ENCODE peak calls at places on chromosomes 12 and 14, in six cellular contexts. V is lower lobe of right lung, B is pancreas, U is stomach, E is foreskin keratinocyte, Y is ovary. R is an unnamed sample.
A peak's percentile ranks its signal among the peaks of the same experiment; 100 is the strongest.

GRCh38 chr12:57193706-57194245 is 22.8 kb upstream of the NXPH4 start:
- DNase-seq in E (no peak), V (no peak), U (no peak), B (no peak), Y (no peak), R (no peak)

GRCh38 chr12:118980407-118981014 is 830 bp upstream of the SRRM4 start:
- DNase-seq in B (no peak), E (no peak), Y (no peak), U (no peak), V (no peak), R (no peak)

GRCh38 chr12:64707362-64707761 is 51.8 kb downstream of the GNS start:
- DNase-seq in V (no peak), B (no peak), U (no peak), E (peak; percentile 12), Y (no peak), R (no peak)

GRCh38 chr12:51382173-51382572 is 9.0 kb downstream of the GALNT6 start:
- DNase-seq in B (no peak), V (no peak), U (no peak), E (no peak), Y (no peak), R (no peak)

GRCh38 chr12:93895096-93895460 is 217.9 kb downstream of the CRADD start:
- DNase-seq in B (no peak), E (no peak), Y (no peak), V (no peak), U (no peak), R (no peak)

GRCh38 chr14:66288511-66288910 is 197.7 kb upstream of the CCDC196 start:
- DNase-seq in V (no peak), U (no peak), B (no peak), Y (no peak), E (peak; percentile 27), R (no peak)

GRCh38 chr14:23359167-23359626 is 5.8 kb downstream of the EFS start:
- DNase-seq in V (no peak), Y (no peak), B (no peak), U (no peak), E (no peak), R (no peak)

GRCh38 chr14:65000868-65001600 is 14.3 kb downstream of the FNTB start:
- DNase-seq in Y (no peak), U (no peak), B (no peak), E (no peak), V (no peak), R (no peak)

GRCh38 chr12:52043386-52044212 is 7.6 kb upstream of the NR4A1 start:
- DNase-seq in U (no peak), V (no peak), E (no peak), B (peak; percentile 73), Y (peak; percentile 66), R (no peak)

GRCh38 chr12:61920230-61920629 is 340.0 kb upstream of the USP15 start:
- DNase-seq in Y (no peak), U (no peak), B (no peak), V (no peak), E (no peak), R (no peak)

GRCh38 chr14:59305836-59306555 is 117.5 kb downstream of the DAAM1 start:
- DNase-seq in E (peak; percentile 54), U (no peak), B (no peak), V (no peak), Y (no peak), R (no peak)

GRCh38 chr12:53750812-53751335 is 905 bp downstream of the CISTR start:
- DNase-seq in U (no peak), B (peak; percentile 40), V (peak; percentile 57), Y (peak; percentile 48), E (no peak), R (peak; percentile 34)

GRCh38 chr12:102462803-102463499 is 17.4 kb downstream of the IGF1 start:
- DNase-seq in B (no peak), Y (no peak), U (no peak), E (no peak), V (no peak), R (no peak)

GRCh38 chr14:63745858-63746425 is 18.1 kb upstream of the SGPP1 start:
- DNase-seq in Y (no peak), U (no peak), B (no peak), V (peak; percentile 59), E (no peak), R (no peak)

GRCh38 chr12:85828576-85828975 is 7.6 kb downstream of the RASSF9 start:
- DNase-seq in E (no peak), Y (no peak), V (no peak), U (no peak), B (no peak), R (no peak)

GRCh38 chr12:55631743-55632142 is 4.9 kb upstream of the OR10P1 start:
- DNase-seq in V (no peak), Y (no peak), B (no peak), U (no peak), E (no peak), R (no peak)

GRCh38 chr14:63563370-63564026 is 20.3 kb upstream of the PPP2R5E start:
- DNase-seq in V (no peak), Y (no peak), B (no peak), U (no peak), E (peak; percentile 48), R (no peak)

GRCh38 chr12:65171073-65171472 is 1.7 kb downstream of the LEMD3 start:
- DNase-seq in B (no peak), Y (no peak), U (no peak), V (no peak), E (peak; percentile 10), R (no peak)

GRCh38 chr12:104465379-104465778 is 8.6 kb downstream of the CHST11 start:
- DNase-seq in B (no peak), E (no peak), Y (no peak), U (no peak), V (no peak), R (no peak)

GRCh38 chr12:48838048-48838447 is 13.9 kb downstream of the DDX23 start:
- DNase-seq in B (no peak), U (no peak), Y (no peak), V (no peak), E (no peak), R (no peak)

GRCh38 chr12:49055978-49056754 is 4.4 kb downstream of the KMT2D start:
- DNase-seq in B (peak; percentile 56), U (peak; percentile 56), Y (no peak), E (no peak), V (peak; percentile 74), R (peak; percentile 67)

GRCh38 chr12:6241495-6241894 is 41.3 kb downstream of the CD9 start:
- DNase-seq in B (peak; percentile 69), V (peak; percentile 84), U (peak; percentile 93), E (no peak), Y (no peak), R (peak; percentile 55)

GRCh38 chr12:110266980-110267620 is 13.9 kb upstream of the ATP2A2 start:
- DNase-seq in Y (peak; percentile 65), V (no peak), U (no peak), E (no peak), B (no peak), R (peak; percentile 44)

DNA sequence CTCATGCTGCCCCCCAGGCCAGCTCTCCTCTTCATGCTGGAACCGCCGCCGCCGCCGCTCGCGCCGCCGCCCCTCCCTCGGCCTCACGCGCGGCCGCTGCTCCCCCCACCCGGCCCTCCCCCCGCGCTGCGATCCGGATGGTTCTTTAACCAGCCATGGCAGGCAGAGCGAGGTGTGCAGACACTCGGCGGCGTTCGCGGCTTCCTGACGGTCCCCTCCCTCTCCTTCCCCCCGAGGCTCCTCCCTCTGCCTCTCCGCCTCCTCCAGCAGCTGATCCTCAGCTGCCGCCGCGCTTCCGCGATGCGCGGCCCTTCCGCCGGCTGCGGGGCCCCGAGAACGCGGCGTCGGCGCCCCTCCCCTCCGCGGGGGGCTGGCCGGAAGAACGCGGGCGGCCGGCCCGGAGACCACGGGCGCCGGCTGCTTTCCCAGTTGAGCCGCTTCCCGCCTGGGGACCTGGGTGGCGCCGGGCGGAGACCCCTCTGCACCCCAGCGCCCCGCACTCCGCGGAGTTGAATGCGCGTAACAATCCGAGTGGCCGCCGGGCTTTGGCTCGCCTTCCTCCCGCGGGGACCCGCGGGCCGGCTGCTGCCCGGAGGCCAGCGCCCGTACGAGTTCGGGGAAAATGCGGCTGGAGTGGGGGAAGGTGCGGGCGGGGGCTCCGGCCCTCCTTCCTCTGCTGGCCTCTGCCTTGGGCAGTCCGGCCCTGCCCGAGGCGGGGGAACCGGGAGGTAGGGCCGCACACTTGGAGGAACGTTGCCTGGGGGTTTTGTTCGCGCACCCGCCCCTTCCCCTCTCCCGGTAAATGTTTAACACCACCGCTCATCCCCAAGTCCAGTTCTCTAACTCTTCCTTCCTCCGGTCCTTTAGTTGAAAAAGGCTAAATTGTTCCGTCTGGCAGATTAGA is at the start of gene DCAF5:
- DNase-seq in E (peak; percentile 69), B (peak; percentile 94), Y (peak; percentile 92), V (peak; percentile 98), U (peak; percentile 95), R (peak; percentile 95)
- H3K4me1 ChIP-seq in E (peaks cover 18% of the 10 kb centered on the region), B (peaks cover 32% of the 10 kb centered on the region), Y (peaks cover 2% of the 10 kb centered on the region), V (peaks cover 35% of the 10 kb centered on the region), U (peaks cover 47% of the 10 kb centered on the region), R (peaks cover 5% of the 10 kb centered on the region)

GRCh38 chr12:124916370-124917134 is 2.1 kb upstream of the UBC start:
- DNase-seq in Y (no peak), E (peak; percentile 84), V (no peak), U (peak; percentile 83), B (peak; percentile 73), R (peak; percentile 88)

GRCh38 chr12:124914392-124915248 is at the start of gene UBC:
- DNase-seq in V (peak; percentile 91), E (peak; percentile 82), U (peak; percentile 93), Y (peak; percentile 94), B (peak; percentile 91), R (peak; percentile 89)

GRCh38 chr12:124915249-124916236 is 1.1 kb upstream of the UBC start:
- DNase-seq in Y (no peak), V (peak; percentile 74), U (peak; percentile 60), B (no peak), E (no peak), R (no peak)

GRCh38 chr12:124910561-124911478 is 3.6 kb downstream of the UBC start:
- DNase-seq in U (no peak), E (peak; percentile 63), V (no peak), Y (no peak), B (no peak), R (no peak)

GRCh38 chr12:124913474-124914391 is 717 bp downstream of the UBC start:
- DNase-seq in V (peak; percentile 96), Y (peak; percentile 74), U (peak; percentile 91), E (peak; percentile 47), B (peak; percentile 93), R (peak; percentile 88)
- TF ChIP-seq CTCF in V (peak; percentile 64), Y (peak; percentile 34), U (no peak), E (peak; percentile 71), B (peak; percentile 63), R (peak; percentile 38)

GRCh38 chr12:124742702-124743101 is 121.0 kb downstream of the SCARB1 start:
- DNase-seq in Y (no peak), U (no peak), E (no peak), B (no peak), V (no peak), R (no peak)
- H3K27ac ChIP-seq in Y (no peak overlapping the region), U (peak overlapping the region; percentile 90), E (no peak overlapping the region), B (no peak overlapping the region), V (no peak overlapping the region), R (peak overlapping the region; percentile 92)

GRCh38 chr14:72610831-72611200 is 283.1 kb downstream of the DPF3 start:
- DNase-seq in E (no peak), U (no peak), Y (no peak), B (no peak), V (no peak), R (no peak)

GRCh38 chr14:72613196-72613974 is 280.5 kb downstream of the DPF3 start:
- DNase-seq in V (no peak), B (peak; percentile 48), Y (peak; percentile 70), U (peak; percentile 80), E (no peak), R (peak; percentile 41)

GRCh38 chr14:72610096-72610830 is 283.6 kb downstream of the DPF3 start:
- DNase-seq in B (no peak), E (no peak), V (no peak), Y (no peak), U (no peak), R (no peak)

GRCh38 chr14:72611506-72611905 is 282.4 kb downstream of the DPF3 start:
- DNase-seq in Y (no peak), E (no peak), V (no peak), B (no peak), U (no peak), R (no peak)

GRCh38 chr14:72611956-72612500 is 281.9 kb downstream of the DPF3 start:
- DNase-seq in V (no peak), U (no peak), Y (no peak), B (no peak), E (no peak), R (no peak)
- H3K4me1 ChIP-seq in V (no peaks in the 10 kb centered on the region), U (peaks cover 15% of the 10 kb centered on the region), Y (peaks cover 16% of the 10 kb centered on the region), B (peaks cover 3% of the 10 kb centered on the region), E (peaks cover 17% of the 10 kb centered on the region), R (peaks cover 5% of the 10 kb centered on the region)